ENCODE peak calls at places on chromosomes 4 and X, in four cellular contexts. A, I, G and L are unnamed samples.

GRCh38 chr4:147052361-147052760 is 106.7 kb upstream of the TTC29 start:
- DNase-seq in A (no peak), I (no peak), G (no peak), L (no peak)

GRCh38 chr4:26746742-26747351 is 113.8 kb upstream of the STIM2 start:
- DNase-seq in A (no peak), I (no peak), G (no peak), L (no peak)

GRCh38 chr4:110139815-110140214 is 58.6 kb downstream of the ELOVL6 start:
- DNase-seq in A (no peak), I (no peak), G (no peak), L (no peak)

GRCh38 chrX:65587616-65588526 is 53.3 kb upstream of the LAS1L start:
- DNase-seq in A (peak; percentile 80), I (peak; percentile 75), G (no peak), L (peak; percentile 78)

GRCh38 chr4:5041609-5042234 is 9.6 kb upstream of the STK32B start:
- DNase-seq in A (no peak), I (no peak), G (no peak), L (no peak)

GRCh38 chr4:186485621-186486062 is 69.7 kb downstream of the MTNR1A start:
- DNase-seq in A (peak; percentile 15), I (no peak), G (no peak), L (no peak)

GRCh38 chrX:119809185-119809666 is 17.8 kb upstream of the RPL39 start:
- DNase-seq in A (peak; percentile 3), I (no peak), G (no peak), L (peak; percentile 20)

GRCh38 chr4:114603455-114603854 is 4.8 kb downstream of the UGT8 start:
- DNase-seq in A (no peak), I (no peak), G (no peak), L (no peak)

GRCh38 chrX:63350551-63350950 is 581 bp downstream of the SPIN4 start:
- DNase-seq in A (peak; percentile 6), I (peak; percentile 45), G (peak; percentile 19), L (peak; percentile 3)

GRCh38 chrX:139766545-139766983 is 58.6 kb upstream of the MCF2 start:
- DNase-seq in A (no peak), I (no peak), G (no peak), L (no peak)

GRCh38 chr4:124105212-124105611 is 607.3 kb downstream of the ANKRD50 start:
- DNase-seq in A (no peak), I (no peak), G (no peak), L (peak; percentile 64)

GRCh38 chr4:155705664-155706063 is 39.0 kb downstream of the GUCY1A1 start:
- DNase-seq in A (peak; percentile 88), I (no peak), G (peak; percentile 57), L (peak; percentile 51)

GRCh38 chr4:151719045-151719743 is 41.6 kb downstream of the GATB start:
- DNase-seq in A (no peak), I (no peak), G (no peak), L (no peak)

GRCh38 chr4:15295421-15296162 is 132.2 kb upstream of the C1QTNF7 start:
- DNase-seq in A (no peak), I (no peak), G (no peak), L (peak; percentile 40)

GRCh38 chr4:15459706-15460105 is 10.0 kb upstream of the CC2D2A start:
- DNase-seq in A (no peak), I (no peak), G (no peak), L (no peak)

GRCh38 chr4:2290974-2291704 is 29.2 kb upstream of the MXD4 start:
- DNase-seq in A (no peak), I (no peak), G (no peak), L (no peak)

GRCh38 chr4:59161249-59161648 is 2038.9 kb upstream of the ADGRL3 start:
- DNase-seq in A (no peak), I (no peak), G (no peak), L (no peak)

GRCh38 chrX:105191878-105192277 is 28.6 kb downstream of the TEX13A start:
- DNase-seq in A (no peak), I (no peak), G (peak; percentile 32), L (peak; percentile 23)
- TF ChIP-seq CTCF in A (peak; percentile 24), I (peak; percentile 14), G (peak; percentile 43), L (peak; percentile 64)

DNA sequence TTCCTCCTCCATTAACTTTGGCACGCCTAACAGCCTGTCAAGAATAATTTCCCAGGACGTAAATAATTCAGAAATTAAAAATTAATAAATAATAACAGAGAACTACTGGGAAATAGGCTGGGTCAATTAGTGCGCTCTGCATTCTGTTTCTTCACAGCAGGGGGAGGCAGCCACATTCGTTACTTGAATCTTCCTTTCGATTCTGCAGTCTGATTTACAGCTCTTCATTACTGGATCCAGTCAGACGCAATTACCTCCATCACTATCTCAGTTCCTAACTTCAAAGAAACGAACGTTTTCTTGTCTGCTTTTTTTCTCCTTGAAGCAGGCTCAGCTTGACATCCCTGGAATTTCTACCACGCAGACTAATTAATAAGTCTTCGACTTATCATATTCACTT is 9.0 kb upstream of the RPL34 start:
- DNase-seq in A (peak; percentile 23), I (no peak), G (no peak), L (peak; percentile 43)
- H3K4me3 ChIP-seq in A (peak overlapping the region; percentile 37), I (peak overlapping the region; percentile 4), G (no peak overlapping the region), L (peak overlapping the region; percentile 39)

GRCh38 chr4:31692407-31692940 is 972.3 kb downstream of the PCDH7 start:
- DNase-seq in A (peak; percentile 81), I (no peak), G (no peak), L (no peak)
- TF ChIP-seq CTCF in A (no peak), I (no peak), G (peak; percentile 41), L (peak; percentile 7)

GRCh38 chr4:54169176-54169575 is 59.9 kb upstream of the PDGFRA start:
- DNase-seq in A (no peak), I (no peak), G (no peak), L (peak; percentile 22)

GRCh38 chr4:54172156-54172555 is 56.9 kb upstream of the PDGFRA start:
- DNase-seq in A (no peak), I (no peak), G (no peak), L (no peak)

GRCh38 chr4:54165011-54165410 is 64.1 kb upstream of the PDGFRA start:
- DNase-seq in A (no peak), I (no peak), G (no peak), L (no peak)

GRCh38 chr4:54165438-54165837 is 63.7 kb upstream of the PDGFRA start:
- DNase-seq in A (peak; percentile 86), I (no peak), G (peak; percentile 7), L (peak; percentile 92)

DNA sequence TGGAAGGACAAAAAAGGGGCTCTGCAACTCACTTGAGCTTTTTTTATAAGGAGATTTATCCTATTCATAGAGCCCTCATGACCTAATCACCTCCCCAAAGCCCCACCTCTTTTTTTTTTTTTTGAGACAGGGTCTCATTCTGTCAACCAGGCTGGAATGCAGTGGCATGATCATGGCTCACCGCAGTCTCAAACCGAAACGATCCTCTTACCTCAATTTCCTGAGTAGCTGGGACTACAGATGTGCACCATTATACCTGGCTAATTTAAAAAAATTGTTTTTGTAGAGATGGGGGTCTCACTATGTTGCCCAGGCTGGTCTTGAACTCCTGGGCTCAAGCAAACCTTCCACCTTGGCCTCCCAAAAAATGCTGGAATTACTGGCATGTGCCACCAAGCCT is 61.6 kb upstream of the PDGFRA start:
- DNase-seq in A (no peak), I (no peak), G (no peak), L (no peak)
- H3K4me3 ChIP-seq in A (no peak overlapping the region), I (no peak overlapping the region), G (no peak overlapping the region), L (no peak overlapping the region)

DNA sequence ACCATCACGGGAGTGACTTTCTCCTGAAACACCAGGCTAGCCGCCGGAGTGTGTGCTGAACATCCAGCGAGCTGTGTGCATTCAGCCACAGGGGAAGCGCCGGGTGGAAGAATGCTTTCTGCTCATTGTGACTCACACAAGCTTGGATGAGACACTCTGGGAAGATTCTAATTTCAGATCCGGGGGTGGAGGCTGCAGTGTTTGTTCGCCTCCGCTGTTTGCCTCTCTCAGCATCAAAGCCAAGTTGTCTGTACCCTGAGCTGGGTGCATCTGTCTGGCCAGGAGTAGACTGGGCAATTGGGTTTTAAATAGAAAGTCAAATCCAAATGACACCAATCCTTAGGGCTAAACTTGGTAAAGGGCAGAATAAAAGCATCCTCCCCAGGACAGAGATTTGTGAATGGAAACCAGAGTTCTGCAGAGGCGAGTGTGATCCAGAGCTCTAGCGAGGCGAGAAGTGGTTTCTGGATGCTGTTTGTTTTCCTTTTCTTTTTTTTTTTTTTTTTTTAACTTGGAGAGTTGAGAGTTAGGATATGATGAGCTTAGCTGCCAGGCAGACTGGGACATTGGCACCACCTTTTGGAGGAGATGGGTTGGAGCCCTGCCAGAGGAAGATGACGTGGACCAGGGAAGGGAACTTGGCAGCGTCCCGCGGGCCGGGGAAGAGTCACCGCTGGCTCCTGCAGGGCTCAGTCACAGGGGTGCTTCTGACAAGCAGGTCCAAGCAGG is 196.0 kb upstream of the PSAPL1 start:
- DNase-seq in A (peak; percentile 78), I (peak; percentile 50), G (no peak), L (peak; percentile 93)
- TF ChIP-seq CTCF in A (no peak), I (no peak), G (no peak), L (no peak)

GRCh38 chr4:8785656-8786142 is 85.9 kb downstream of the HMX1 start:
- DNase-seq in A (no peak), I (no peak), G (no peak), L (no peak)
- H3K4me3 ChIP-seq in A (no peak overlapping the region), I (no peak overlapping the region), G (no peak overlapping the region), L (no peak overlapping the region)